ENCODE peak calls at places on chromosome 20, in seven cellular contexts. E is HCT116, A is IMR-90, B is MM.1S, D is psoas muscle, J is cardiac muscle cell, I is RWPE2. O is an unnamed sample.

GRCh38 chr20:62733891-62734290 is 25.3 kb downstream of the NTSR1 start:
- DNase-seq in J (no peak), A (no peak), I (peak), D (no peak), E (no peak), B (no peak), O (no peak)

GRCh38 chr20:23278172-23278571 is 72.4 kb upstream of the NXT1 start:
- DNase-seq in E (no peak), B (no peak), J (no peak), I (no peak), A (no peak), D (no peak), O (no peak)

GRCh38 chr20:62056975-62057374 is 8.7 kb downstream of the TAF4 start:
- DNase-seq in I (peak), B (no peak), E (no peak), D (no peak), J (no peak), A (no peak), O (no peak)

GRCh38 chr20:32028647-32029372 is 18.6 kb downstream of the CCM2L start:
- DNase-seq in A (no peak), B (no peak), I (no peak), J (peak), E (no peak), D (no peak), O (no peak)

GRCh38 chr20:24674921-24675605 is 205.6 kb downstream of the SYNDIG1 start:
- DNase-seq in I (peak), B (no peak), J (no peak), D (no peak), A (no peak), E (no peak), O (no peak)

GRCh38 chr20:44601801-44602204 is 19.4 kb downstream of the PKIG start:
- DNase-seq in J (peak), I (peak), B (no peak), E (no peak), A (peak), D (peak), O (peak)

GRCh38 chr20:32546918-32547752 is 38.0 kb downstream of the NOL4L start:
- DNase-seq in A (no peak), J (no peak), I (no peak), B (no peak), E (no peak), D (no peak), O (no peak)

GRCh38 chr20:7695622-7696021 is 244.6 kb downstream of the HAO1 start:
- DNase-seq in B (no peak), J (peak), I (no peak), A (peak), D (no peak), E (no peak), O (no peak)

GRCh38 chr20:15205023-15205422 is 867.6 kb upstream of the FLRT3 start:
- DNase-seq in I (no peak), J (no peak), B (no peak), A (no peak), D (no peak), E (no peak), O (no peak)

GRCh38 chr20:36217226-36217625 is 19.1 kb upstream of the AAR2 start:
- DNase-seq in B (no peak), D (no peak), A (no peak), I (peak), J (no peak), E (peak), O (no peak)

GRCh38 chr20:5168582-5169396 is 42.0 kb downstream of the CDS2 start:
- DNase-seq in I (peak), B (no peak), J (peak), A (peak), D (peak), E (no peak), O (no peak)

GRCh38 chr20:55415567-55416142 is 589.7 kb downstream of the CBLN4 start:
- DNase-seq in B (peak), J (peak), I (no peak), A (no peak), E (no peak), D (no peak), O (no peak)

GRCh38 chr20:52244702-52245101 is 53.1 kb upstream of the ZFP64 start:
- DNase-seq in D (no peak), E (no peak), J (no peak), B (no peak), A (no peak), I (no peak), O (no peak)

GRCh38 chr20:58048096-58048702 is 180.3 kb downstream of the ANKRD60 start:
- DNase-seq in I (no peak), D (no peak), B (peak), J (peak), E (no peak), A (peak), O (no peak)

GRCh38 chr20:31751126-31751525 is 12.0 kb downstream of the TPX2 start:
- DNase-seq in B (no peak), D (no peak), A (peak), J (peak), E (no peak), I (no peak), O (no peak)

GRCh38 chr20:56517641-56518040 is 6.9 kb upstream of the FAM209A start:
- DNase-seq in E (no peak), B (no peak), I (peak), D (no peak), A (no peak), J (no peak), O (no peak)

GRCh38 chr20:37392441-37393195 is 46.7 kb downstream of the SRC start:
- DNase-seq in I (peak), A (no peak), J (peak), D (peak), B (peak), E (no peak), O (peak)

GRCh38 chr20:13025181-13025580 is 16.4 kb downstream of the SPTLC3 start:
- DNase-seq in I (no peak), B (no peak), J (no peak), E (no peak), A (no peak), D (no peak), O (no peak)

GRCh38 chr20:23608251-23608846 is 2.6 kb upstream of the CST9 start:
- DNase-seq in I (no peak), A (no peak), B (no peak), E (no peak), D (no peak), J (no peak), O (no peak)

GRCh38 chr20:63745424-63745805 is 5.8 kb downstream of the SLC2A4RG start:
- DNase-seq in J (no peak), I (peak), B (no peak), A (no peak), E (no peak), D (no peak), O (no peak)

GRCh38 chr20:37361336-37361735 is 15.4 kb downstream of the SRC start:
- DNase-seq in D (no peak), I (peak), B (no peak), E (no peak), J (no peak), A (no peak), O (peak)

GRCh38 chr20:61746781-61747180 is 318.9 kb downstream of the TAF4 start:
- DNase-seq in E (no peak), A (no peak), D (no peak), I (peak), B (no peak), J (no peak), O (no peak)

GRCh38 chr20:56540415-56540814 is 7.4 kb downstream of the FAM209B start:
- DNase-seq in A (peak), I (no peak), B (no peak), E (no peak), D (no peak), J (peak), O (no peak)

GRCh38 chr20:56974499-56975250 is 291.8 kb downstream of the BMP7 start:
- DNase-seq in B (peak), D (no peak), E (peak), A (peak), J (peak), I (peak), O (no peak)

GRCh38 chr20:63551068-63551467 is 2.9 kb upstream of the FNDC11 start:
- DNase-seq in E (no peak), D (no peak), A (no peak), I (no peak), B (no peak), J (peak), O (no peak)

GRCh38 chr20:4064118-4064962 is 49.0 kb upstream of the RNF24 start:
- DNase-seq in E (peak), B (no peak), D (peak), A (peak), I (peak), J (peak), O (peak)

GRCh38 chr20:15487030-15487429 is 1086.2 kb downstream of the KIF16B start:
- DNase-seq in I (no peak), B (no peak), J (no peak), A (no peak), E (no peak), D (no peak), O (no peak)

GRCh38 chr20:44714701-44715494 is at the start of gene CCN5:
- DNase-seq in J (peak), E (peak), D (peak), B (no peak), A (peak), I (peak), O (peak)

GRCh38 chr20:31907046-31907445 is 36.6 kb downstream of the TTLL9 start:
- DNase-seq in J (no peak), E (no peak), A (no peak), B (no peak), I (peak), D (no peak), O (no peak)

GRCh38 chr20:14643146-14643545 is 305.7 kb upstream of the FLRT3 start:
- DNase-seq in I (no peak), B (no peak), J (no peak), D (no peak), A (no peak), E (no peak), O (no peak)

GRCh38 chr20:4152696-4153235 is 137.4 kb upstream of the RNF24 start:
- DNase-seq in B (no peak), D (no peak), A (peak), E (no peak), J (no peak), I (peak), O (no peak)

GRCh38 chr20:15927893-15928650 is 645.2 kb downstream of the KIF16B start:
- DNase-seq in J (no peak), E (no peak), A (no peak), I (no peak), B (no peak), D (no peak), O (no peak)

GRCh38 chr20:33727806-33728205 is 4.0 kb upstream of the ZNF341 start:
- DNase-seq in B (no peak), J (no peak), A (no peak), I (no peak), D (no peak), E (no peak), O (no peak)

DNA sequence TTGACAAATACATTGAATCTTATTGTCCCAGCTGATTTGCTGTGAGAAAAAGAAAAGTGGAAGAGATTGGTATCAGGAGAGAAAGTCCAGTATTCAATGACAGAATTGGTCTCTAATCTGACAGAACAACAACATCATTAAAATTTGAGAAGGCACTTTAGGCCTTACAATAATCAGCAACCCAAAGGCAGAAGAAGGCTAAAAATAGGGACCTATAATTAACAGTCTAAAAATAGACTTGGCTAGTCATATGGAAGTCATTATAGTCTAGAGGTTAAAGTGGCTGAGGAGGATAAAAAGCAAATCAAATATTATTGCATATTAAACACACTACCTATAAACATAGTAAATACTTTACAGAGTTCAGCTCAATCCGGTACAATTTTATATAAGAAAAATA is 393.6 kb upstream of the JAG1 start:
- DNase-seq in I (no peak), E (no peak), B (no peak), J (no peak), D (no peak), A (no peak), O (no peak)
- TF ChIP-seq CTCF in I (no peak), E (no peak), B (no peak), J (no peak), D (no peak), A (no peak), O (no peak)

GRCh38 chr20:21564127-21564773 is 50.4 kb upstream of the NKX2-2 start:
- DNase-seq in A (no peak), D (no peak), J (no peak), I (no peak), B (no peak), E (no peak), O (no peak)
- H3K4me3 ChIP-seq in A (no peak), D (no peak), J (no peak), I (no peak), B (no peak), E (no peak), O (no peak)

GRCh38 chr20:41142914-41143313 is 5.6 kb downstream of the PLCG1 start:
- DNase-seq in D (no peak), E (no peak), B (no peak), I (no peak), J (no peak), A (no peak), O (no peak)

GRCh38 chr20:41139227-41140093 is 2.1 kb downstream of the PLCG1 start:
- DNase-seq in J (no peak), E (no peak), D (no peak), A (no peak), B (no peak), I (peak), O (no peak)

GRCh38 chr20:41140226-41141133 is 3.1 kb downstream of the PLCG1 start:
- DNase-seq in A (no peak), D (no peak), E (no peak), I (peak), B (no peak), J (no peak), O (no peak)

GRCh38 chr20:41142241-41142640 is 4.9 kb downstream of the PLCG1 start:
- DNase-seq in E (no peak), I (no peak), A (no peak), J (no peak), B (no peak), D (no peak), O (no peak)

GRCh38 chr20:41141153-41141815 is 3.9 kb downstream of the PLCG1 start:
- DNase-seq in D (peak), E (no peak), I (peak), A (peak), J (peak), B (no peak), O (no peak)
- H3K27ac ChIP-seq in D (peak), E (no peak), I (no peak), A (no peak), J (peak), B (no peak), O (peak)

GRCh38 chr20:34829191-34829590 is 3.7 kb upstream of the NCOA6 start:
- DNase-seq in J (no peak), D (no peak), A (no peak), I (no peak), B (no peak), E (no peak), O (no peak)

DNA sequence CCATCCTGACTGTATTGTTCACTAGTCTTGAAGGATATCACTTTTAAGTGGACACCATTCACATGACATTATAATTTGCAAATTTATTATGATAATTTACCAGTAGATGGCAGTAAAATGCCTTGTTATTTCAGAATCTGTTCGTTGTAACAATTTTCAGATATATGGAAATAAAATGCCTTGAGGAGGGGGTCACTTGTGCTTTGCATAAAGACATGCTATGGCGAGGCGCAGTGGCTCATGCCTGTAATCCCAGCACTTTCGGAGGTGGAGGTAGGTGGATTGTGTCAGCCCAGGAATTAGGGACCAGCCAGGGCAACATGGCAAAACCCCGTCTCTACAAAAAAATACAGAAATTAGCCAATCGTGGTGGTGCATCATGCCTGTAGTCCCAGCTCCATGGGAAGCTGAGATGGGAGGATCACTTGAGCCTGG is 9.0 kb upstream of the NCOA6 start:
- DNase-seq in I (no peak), E (peak), D (no peak), B (peak), A (peak), J (peak), O (no peak)
- TF ChIP-seq CTCF in I (peak), E (peak), D (peak), B (peak), A (peak), J (peak), O (no peak)

DNA sequence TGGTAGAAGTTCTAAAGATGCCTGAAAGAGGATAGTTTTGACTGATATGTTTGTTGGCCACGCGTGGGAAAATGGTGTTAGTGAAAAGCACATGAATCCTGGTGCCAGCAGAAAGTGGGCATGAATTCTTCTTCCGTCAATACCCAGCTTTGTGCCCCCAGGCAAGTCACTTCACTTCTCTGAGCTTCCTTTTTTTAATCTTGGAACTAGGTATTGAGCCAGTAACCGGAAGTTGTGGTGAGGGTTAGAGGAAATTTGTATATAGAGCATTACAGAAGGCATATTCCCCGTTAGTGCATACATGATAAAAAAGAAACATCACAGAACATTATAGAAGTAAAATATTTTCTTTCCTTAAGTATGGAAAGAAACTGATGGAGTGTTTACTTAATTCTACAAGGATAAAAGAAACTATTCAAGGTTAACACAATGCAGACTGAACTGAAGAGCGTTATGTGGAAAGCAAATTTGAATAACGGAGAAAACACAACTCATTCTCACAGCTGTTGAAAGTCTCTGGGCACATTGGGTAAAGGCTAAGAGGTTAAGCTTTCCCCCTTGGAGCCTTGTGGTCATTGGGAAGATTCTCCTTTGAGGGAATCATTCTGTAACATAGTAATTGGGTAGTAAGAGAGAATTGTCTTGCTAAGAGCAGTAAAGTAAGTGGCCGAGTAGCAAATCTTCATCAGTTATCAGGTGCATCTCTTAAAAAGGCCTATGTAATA is 223.1 kb downstream of the BCAS1 start:
- DNase-seq in E (no peak), D (no peak), B (peak), I (no peak), A (no peak), J (no peak), O (no peak)
- H3K4me3 ChIP-seq in E (no peak), D (no peak), B (peak), I (no peak), A (no peak), J (no peak), O (no peak)

DNA sequence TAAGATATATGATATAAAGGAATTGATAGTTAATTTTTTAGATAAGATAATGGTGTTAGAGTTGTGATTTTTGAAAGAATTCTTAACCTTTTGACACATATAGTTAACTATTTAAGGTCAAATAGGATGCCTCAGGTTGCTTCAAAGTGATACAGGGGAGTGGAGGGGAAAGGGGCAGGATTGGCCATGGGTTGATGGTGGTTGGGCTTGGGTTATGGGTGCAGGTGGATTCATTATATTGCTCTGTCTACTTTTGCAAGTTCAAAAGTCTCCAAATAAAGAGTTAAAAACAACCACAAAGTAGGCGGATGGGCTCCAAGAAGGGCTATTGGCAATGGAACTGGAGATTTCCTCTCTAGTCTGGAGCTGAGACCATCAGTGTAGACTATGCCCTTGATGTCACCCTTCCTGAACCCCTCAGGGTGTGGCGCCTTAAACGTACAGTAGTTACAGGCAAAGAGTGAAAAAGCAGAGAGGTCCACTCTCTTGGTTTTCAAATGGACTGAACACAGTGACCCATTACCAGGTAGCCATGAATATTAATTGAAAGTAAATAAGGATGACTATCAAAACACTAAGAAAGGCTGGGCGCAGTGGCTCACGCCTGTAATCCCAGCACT is 81.2 kb downstream of the PTPN1 start:
- DNase-seq in A (no peak), E (no peak), I (no peak), J (no peak), D (no peak), B (no peak), O (no peak)
- H3K27ac ChIP-seq in A (no peak), E (no peak), I (no peak), J (no peak), D (no peak), B (no peak), O (no peak)

GRCh38 chr20:46090095-46090388 is 280 bp upstream of the NCOA5 start:
- DNase-seq in E (no peak), B (no peak), I (no peak), A (no peak), J (no peak), D (no peak), O (no peak)

GRCh38 chr20:46087161-46087560 is 2.6 kb downstream of the NCOA5 start:
- DNase-seq in D (no peak), A (peak), I (no peak), J (peak), B (no peak), E (no peak), O (no peak)

GRCh38 chr20:46089076-46089337 is 755 bp downstream of the NCOA5 start:
- DNase-seq in B (no peak), I (peak), E (no peak), D (no peak), A (peak), J (no peak), O (no peak)

GRCh38 chr20:46088409-46089075 is 1.2 kb downstream of the NCOA5 start:
- DNase-seq in D (no peak), E (no peak), B (peak), A (peak), J (peak), I (no peak), O (no peak)

GRCh38 chr20:46089338-46090094 is at the start of gene NCOA5:
- DNase-seq in A (peak), E (peak), I (peak), J (peak), D (peak), B (peak), O (peak)
- TF ChIP-seq CTCF in A (peak), E (no peak), I (peak), J (peak), D (peak), B (peak), O (no peak)

DNA sequence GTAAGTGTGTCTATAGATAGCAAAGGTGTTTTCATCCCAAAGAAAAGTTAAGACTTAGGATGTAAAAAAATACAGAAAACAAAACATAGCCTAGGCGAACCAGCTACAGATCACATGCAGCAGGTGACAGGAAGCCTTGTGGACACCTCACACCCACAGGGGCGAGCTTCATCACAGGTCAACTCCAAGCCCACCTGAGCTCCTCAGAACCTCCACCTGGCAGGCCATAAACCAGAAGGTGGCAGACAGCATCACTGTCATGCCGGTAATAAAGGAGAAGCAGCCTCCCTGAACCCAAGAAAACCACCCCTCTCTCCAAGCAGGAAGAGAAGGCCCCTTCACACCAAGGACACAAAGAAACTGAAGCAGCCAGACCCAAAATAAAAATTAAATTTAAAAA is 1.0 kb downstream of the RALGAPA2 start:
- DNase-seq in A (no peak), I (no peak), B (no peak), D (no peak), E (no peak), J (no peak), O (no peak)
- H3K4me3 ChIP-seq in A (peak), I (peak), B (peak), D (peak), E (peak), J (peak), O (peak)